ENCODE peak calls at places on chromosomes 7 and 10, in five cellular contexts. D is prostate gland; S is ovary; J is CD4-positive, alpha-beta T cell; L is PC-9. Z is an unnamed sample. For H3K9me3, the result is how much of the 10 kb centered on the place peaks cover.

GRCh38 chr10:126468876-126469643 is 80.8 kb upstream of the ADAM12 start:
- DNase-seq in J (no peak), S (no peak), L (no peak), D (no peak), Z (no peak)

GRCh38 chr7:541661-542060 is 22.0 kb upstream of the PDGFA start:
- DNase-seq in L (no peak), S (no peak), D (no peak), J (no peak), Z (no peak)

GRCh38 chr10:79982861-79983260 is 34.0 kb upstream of the SFTPD start:
- DNase-seq in J (no peak), L (no peak), D (no peak), S (peak), Z (no peak)

GRCh38 chr10:102674566-102674965 is 30.3 kb downstream of the TRIM8 start:
- DNase-seq in D (no peak), J (no peak), S (no peak), L (no peak), Z (no peak)

GRCh38 chr7:41993173-41993867 is 243.7 kb downstream of the GLI3 start:
- DNase-seq in J (no peak), L (no peak), S (peak), D (no peak), Z (no peak)

GRCh38 chr7:21543528-21544302 is 876 bp downstream of the DNAH11 start:
- DNase-seq in J (no peak), S (no peak), L (no peak), D (no peak), Z (no peak)

GRCh38 chr7:5348134-5349004 is 65.6 kb downstream of the SLC29A4 start:
- DNase-seq in D (no peak), L (no peak), S (no peak), J (no peak), Z (no peak)

GRCh38 chr7:99829520-99830160 is 1.8 kb downstream of the CYP3A43 start:
- DNase-seq in J (no peak), S (no peak), L (no peak), D (no peak), Z (no peak)

GRCh38 chr10:75403144-75404022 is 1.8 kb upstream of the ZNF503 start:
- DNase-seq in L (peak), S (peak), D (peak), J (no peak), Z (no peak)

GRCh38 chr7:13980474-13980873 is 9.0 kb downstream of the ETV1 start:
- DNase-seq in J (no peak), L (no peak), S (no peak), D (no peak), Z (no peak)

GRCh38 chr10:62454696-62455451 is 80.7 kb downstream of the ZNF365 start:
- DNase-seq in D (no peak), J (no peak), S (no peak), L (peak), Z (no peak)

GRCh38 chr10:71075759-71076472 is 136.5 kb upstream of the UNC5B start:
- DNase-seq in D (no peak), J (peak), S (no peak), L (no peak), Z (no peak)

GRCh38 chr10:124221356-124222297 is 128.2 kb upstream of the CHST15 start:
- DNase-seq in S (no peak), J (no peak), L (no peak), D (no peak), Z (no peak)

GRCh38 chr10:99605351-99605750 is 14.9 kb downstream of the SLC25A28 start:
- DNase-seq in S (no peak), D (no peak), J (no peak), L (no peak), Z (no peak)

GRCh38 chr10:26725837-26726727 is 28.6 kb downstream of the PDSS1 start:
- DNase-seq in S (peak), J (peak), L (peak), D (no peak), Z (peak)

GRCh38 chr10:129391464-129391863 is 75.6 kb upstream of the MGMT start:
- DNase-seq in D (no peak), L (no peak), S (no peak), J (no peak), Z (no peak)

GRCh38 chr10:50224330-50224952 is 26.9 kb downstream of the ASAH2 start:
- DNase-seq in D (peak), L (peak), S (no peak), J (no peak), Z (no peak)

GRCh38 chr10:111344804-111345203 is 268.0 kb downstream of the ADRA2A start:
- DNase-seq in L (no peak), J (no peak), S (no peak), D (no peak), Z (peak)

GRCh38 chr10:48598243-48598935 is 6.5 kb downstream of the ARHGAP22 start:
- DNase-seq in S (no peak), D (no peak), J (no peak), L (peak), Z (no peak)

GRCh38 chr7:87216701-87217508 is 2.6 kb downstream of the TMEM243 start:
- DNase-seq in D (no peak), S (no peak), J (no peak), L (no peak), Z (no peak)

GRCh38 chr7:15245801-15246200 is 316.0 kb downstream of the AGMO start:
- DNase-seq in L (no peak), S (no peak), J (no peak), D (no peak), Z (no peak)

GRCh38 chr7:66847879-66848810 is 72.9 kb upstream of the TMEM248 start:
- DNase-seq in J (no peak), S (no peak), L (peak), D (no peak), Z (no peak)

GRCh38 chr7:95859434-95859833 is 87.1 kb downstream of the DYNC1I1 start:
- DNase-seq in L (peak), S (no peak), J (no peak), D (no peak), Z (no peak)

GRCh38 chr7:14717711-14718304 is 184.7 kb downstream of the DGKB start:
- DNase-seq in J (no peak), L (no peak), D (no peak), S (no peak), Z (no peak)

GRCh38 chr7:41472427-41473125 is 230.3 kb downstream of the INHBA start:
- DNase-seq in J (no peak), D (no peak), L (peak), S (no peak), Z (no peak)

GRCh38 chr10:105545101-105545500 is 904.0 kb downstream of the SORCS3 start:
- DNase-seq in S (no peak), D (no peak), J (no peak), L (no peak), Z (no peak)

GRCh38 chr10:113854757-113855626 is 531 bp downstream of the NHLRC2 start:
- DNase-seq in J (peak), D (peak), S (no peak), L (peak), Z (no peak)

GRCh38 chr7:111229951-111230350 is 139.0 kb downstream of the LRRN3 start:
- DNase-seq in S (no peak), L (no peak), J (no peak), D (no peak), Z (no peak)

GRCh38 chr7:117908031-117908795 is 35.0 kb upstream of the CTTNBP2 start:
- DNase-seq in J (no peak), D (no peak), L (no peak), S (no peak), Z (no peak)

GRCh38 chr7:105934577-105935185 is 28.4 kb upstream of the CDHR3 start:
- DNase-seq in S (peak), D (peak), L (peak), J (no peak), Z (peak)

DNA sequence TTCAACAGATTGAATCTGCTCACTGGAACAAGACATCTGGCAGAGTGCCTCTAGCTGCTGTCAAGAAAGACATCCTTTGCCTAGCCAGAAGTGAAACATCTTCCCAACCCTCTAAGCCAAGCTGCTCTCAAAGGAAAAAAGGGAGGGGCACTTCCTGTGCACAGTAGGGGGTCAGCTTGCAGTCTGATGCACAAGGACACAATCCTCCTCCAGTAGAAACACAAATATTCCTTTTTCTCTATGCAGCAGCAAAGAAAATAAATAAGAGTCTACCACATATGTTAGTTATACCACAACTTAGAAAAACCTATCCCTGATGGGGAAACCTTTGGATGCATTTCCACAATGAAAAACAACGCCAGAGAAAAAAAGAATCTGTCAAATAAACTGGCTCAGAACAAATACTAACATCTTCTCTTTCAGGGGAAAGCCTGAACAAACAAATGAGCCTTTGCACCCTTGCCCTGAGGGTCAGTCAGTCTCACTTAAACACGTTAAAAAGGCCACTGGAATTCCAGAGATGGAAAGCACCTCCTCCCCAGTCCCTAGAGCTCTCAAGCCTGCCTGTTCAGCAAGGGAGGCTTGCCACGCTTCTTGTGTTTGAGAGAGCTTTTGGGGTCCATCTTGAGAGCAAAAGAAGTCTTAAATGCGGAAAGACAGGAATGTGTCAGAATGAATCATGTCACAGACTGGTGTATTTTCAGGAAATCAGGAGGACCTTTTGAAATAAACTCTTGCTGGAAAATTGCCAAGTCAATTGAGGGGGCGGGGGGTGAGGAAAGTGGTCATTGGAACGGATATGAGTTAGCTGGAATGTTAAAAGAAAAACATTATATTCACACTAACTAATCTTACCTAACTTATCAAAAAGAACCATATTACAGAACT is 7.5 kb downstream of the LAMB1 start:
- DNase-seq in J (no peak), D (no peak), S (no peak), L (peak), Z (peak)
- H3K27ac ChIP-seq in J (no peak), D (no peak), S (no peak), L (peak), Z (no peak)

DNA sequence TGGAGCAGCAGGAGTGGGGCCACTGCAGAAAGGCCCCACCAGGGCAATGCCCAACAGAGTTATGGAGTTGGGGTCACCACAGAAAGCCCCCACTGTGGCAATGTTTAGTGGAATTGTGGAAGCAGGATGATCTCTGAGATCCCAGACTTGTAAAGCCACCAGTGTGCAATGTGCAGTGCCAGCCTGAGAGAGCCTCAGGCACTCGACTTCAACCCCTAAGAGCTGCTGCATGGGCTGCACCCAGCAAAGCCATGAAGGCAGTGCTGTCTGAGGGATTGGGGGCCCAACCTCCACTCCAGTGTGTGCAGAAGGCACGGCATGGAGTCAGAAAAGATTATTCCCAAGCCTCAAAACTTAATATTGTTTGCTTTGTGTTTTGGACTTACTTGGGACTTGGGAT is 20.4 kb downstream of the SAMD9 start:
- DNase-seq in L (no peak), S (no peak), J (no peak), D (no peak), Z (no peak)
- H3K9me3 ChIP-seq in L (under half), S (under half), J (half or more), D (under half), Z (under half)

DNA sequence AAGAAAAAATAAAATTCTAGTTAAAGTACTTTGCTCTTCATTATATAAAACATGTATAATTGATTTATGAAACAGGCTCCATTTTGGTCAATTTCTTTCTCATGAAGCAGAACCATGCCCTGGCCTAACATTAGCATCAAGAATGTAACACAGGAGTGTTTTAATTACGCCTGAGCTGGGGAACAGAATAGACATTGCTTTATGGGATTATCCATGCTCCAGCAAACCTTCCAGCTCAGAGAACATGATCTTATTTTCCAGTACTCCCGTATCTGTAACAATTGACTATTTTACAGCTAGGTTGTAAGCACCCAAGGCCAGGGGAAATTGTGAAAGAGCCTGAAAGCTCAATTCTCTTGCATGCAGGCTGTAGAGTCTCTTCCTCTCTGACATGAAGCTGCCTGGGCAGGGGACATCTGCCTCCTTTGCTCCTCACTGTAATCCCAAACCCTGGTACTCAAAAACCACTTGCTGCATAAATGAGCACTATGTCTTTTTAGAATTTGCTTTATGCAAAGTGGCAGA is 30.8 kb upstream of the CRYGN start:
- DNase-seq in S (no peak), J (no peak), D (no peak), L (no peak), Z (no peak)
- H3K27ac ChIP-seq in S (no peak), J (no peak), D (no peak), L (no peak), Z (peak)

DNA sequence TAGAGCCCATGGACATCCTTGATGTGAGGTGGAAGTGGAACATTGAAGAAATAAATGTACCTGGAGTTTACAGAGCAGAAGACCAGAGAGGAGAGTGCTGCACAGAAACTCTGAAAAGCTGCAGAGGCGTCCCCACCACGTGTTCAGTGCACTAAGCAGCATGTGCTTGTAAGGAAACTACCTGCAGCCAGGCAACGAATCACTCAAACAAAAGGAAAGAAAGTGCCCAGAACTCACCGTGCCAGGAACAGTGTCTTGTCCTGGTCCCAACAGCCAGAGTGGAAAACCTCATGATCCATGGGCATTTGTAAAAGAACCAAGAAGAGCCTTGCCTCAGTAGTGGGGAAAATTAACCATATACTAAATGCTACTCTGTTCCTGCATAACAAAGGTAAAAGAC is 32.3 kb downstream of the SUV39H2 start:
- DNase-seq in S (no peak), D (no peak), J (no peak), L (no peak), Z (no peak)
- H3K9me3 ChIP-seq in S (under half), D (under half), J (under half), L (under half), Z (under half)

DNA sequence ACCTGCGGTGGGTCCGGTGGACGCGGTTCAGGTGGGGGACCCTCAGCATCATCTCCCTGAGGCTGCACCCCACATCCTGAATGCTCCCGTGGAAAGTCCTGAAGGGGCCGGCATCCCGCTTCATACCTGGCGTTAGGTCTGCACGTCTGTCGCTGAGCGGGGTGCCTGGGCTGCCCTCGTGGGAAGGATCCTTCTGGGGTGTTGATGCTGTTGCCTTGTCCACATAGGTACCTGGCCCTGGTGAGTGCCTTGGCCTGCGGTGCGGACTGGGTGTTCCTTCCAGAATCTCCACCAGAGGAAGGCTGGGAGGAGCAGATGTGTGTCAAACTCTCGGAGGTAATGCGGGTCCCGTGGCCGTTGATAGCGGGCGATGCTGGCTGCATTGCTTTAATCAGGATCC is 37.8 kb downstream of the PFKP start:
- DNase-seq in L (no peak), J (no peak), D (no peak), S (no peak), Z (no peak)
- H3K27ac ChIP-seq in L (no peak), J (no peak), D (no peak), S (no peak), Z (no peak)

GRCh38 chr10:72979709-72980108 is 25.1 kb upstream of the PLA2G12B start:
- DNase-seq in L (no peak), S (no peak), D (no peak), J (no peak), Z (no peak)

GRCh38 chr10:72980348-72980747 is 25.7 kb upstream of the PLA2G12B start:
- DNase-seq in L (no peak), J (no peak), D (no peak), S (no peak), Z (no peak)

GRCh38 chr10:72981028-72981881 is 26.6 kb upstream of the PLA2G12B start:
- DNase-seq in D (no peak), S (no peak), J (no peak), L (no peak), Z (no peak)

GRCh38 chr10:72981882-72982529 is 27.4 kb upstream of the PLA2G12B start:
- DNase-seq in S (no peak), J (no peak), D (no peak), L (no peak), Z (no peak)

GRCh38 chr10:72976886-72977285 is 22.3 kb upstream of the PLA2G12B start:
- DNase-seq in L (no peak), S (no peak), D (no peak), J (no peak), Z (no peak)
- H3K9me3 ChIP-seq in L (under half), S (under half), D (under half), J (under half), Z (under half)

GRCh38 chr10:60466267-60467201 is 76.9 kb upstream of the ANK3 start:
- DNase-seq in J (no peak), L (no peak), S (no peak), D (no peak), Z (no peak)

GRCh38 chr10:60464659-60465058 is 75.0 kb upstream of the ANK3 start:
- DNase-seq in L (no peak), S (no peak), J (no peak), D (no peak), Z (no peak)

GRCh38 chr10:60463726-60464125 is 74.1 kb upstream of the ANK3 start:
- DNase-seq in D (no peak), L (no peak), S (no peak), J (no peak), Z (no peak)

GRCh38 chr10:60467202-60467546 is 77.5 kb upstream of the ANK3 start:
- DNase-seq in S (no peak), J (no peak), L (no peak), D (no peak), Z (no peak)

GRCh38 chr10:60465801-60466200 is 76.1 kb upstream of the ANK3 start:
- DNase-seq in J (no peak), L (no peak), D (no peak), S (no peak), Z (no peak)
- H3K27ac ChIP-seq in J (no peak), L (no peak), D (no peak), S (no peak), Z (no peak)

GRCh38 chr7:157527235-157527634 is 190.4 kb downstream of the DNAJB6 start:
- DNase-seq in D (no peak), J (no peak), S (no peak), L (no peak), Z (no peak)

GRCh38 chr7:157532068-157532467 is 195.3 kb downstream of the DNAJB6 start:
- DNase-seq in L (no peak), S (no peak), D (no peak), J (no peak), Z (no peak)

GRCh38 chr7:157527686-157528085 is 190.9 kb downstream of the DNAJB6 start:
- DNase-seq in J (peak), D (no peak), S (peak), L (no peak), Z (no peak)

GRCh38 chr7:157528785-157529341 is 192.1 kb downstream of the DNAJB6 start:
- DNase-seq in J (peak), D (no peak), L (no peak), S (peak), Z (no peak)

DNA sequence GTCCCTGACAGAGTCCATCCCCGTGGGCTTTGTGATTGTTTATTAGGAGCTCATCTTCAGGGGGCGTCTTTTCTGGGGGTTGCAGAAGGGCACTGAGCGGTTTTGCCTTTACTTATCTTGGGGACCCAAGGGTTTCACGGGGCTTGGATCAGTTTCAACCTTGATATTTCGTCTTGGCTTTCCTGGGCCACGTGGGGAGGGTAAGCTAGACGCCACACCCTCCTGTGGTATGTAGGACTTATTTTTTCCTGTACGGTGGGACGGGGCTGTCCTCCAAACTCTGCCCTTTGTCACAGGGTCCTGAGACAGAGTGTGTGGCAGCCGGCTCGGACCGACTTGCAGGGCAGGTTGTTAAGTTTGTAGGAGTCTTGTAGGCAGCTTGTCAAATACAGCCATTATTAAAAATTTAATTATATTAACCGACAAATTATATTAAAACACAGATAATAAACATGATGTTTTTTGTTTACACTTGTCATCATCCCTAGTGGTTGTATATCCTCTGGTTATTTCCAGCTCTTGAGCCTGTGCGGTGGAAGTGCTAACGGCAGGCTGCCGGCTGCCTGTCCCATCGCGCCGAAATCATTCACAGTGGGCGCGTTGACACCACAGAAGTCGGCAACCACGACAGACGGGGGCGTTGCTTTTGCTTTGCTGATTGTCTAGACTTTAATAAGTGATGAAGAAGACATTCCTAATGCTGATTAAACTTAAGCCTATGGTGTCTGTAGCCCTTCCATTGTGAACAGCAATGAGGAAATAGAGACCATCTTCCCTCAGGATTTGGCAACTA is 193.2 kb downstream of the DNAJB6 start:
- DNase-seq in D (no peak), L (no peak), S (peak), J (peak), Z (no peak)
- H3K9me3 ChIP-seq in D (under half), L (under half), S (under half), J (under half), Z (under half)

GRCh38 chr10:97690138-97690537 is 3.1 kb upstream of the AVPI1 start:
- DNase-seq in D (peak), J (no peak), L (no peak), S (no peak), Z (no peak)
- H3K27ac ChIP-seq in D (peak), J (no peak), L (peak), S (no peak), Z (no peak)